ENCODE peak calls at places on chromosomes 5 and 9, in seven cellular contexts. F is Caco-2, M is HCEC 1CT, E is psoas muscle, J is left colon, R is endothelial cell, Q is GM03348. O is an unnamed sample.

GRCh38 chr5:3592298-3592697 is 3.3 kb upstream of the IRX1 start:
- DNase-seq in F (no peak), M (no peak), E (no peak), J (no peak), R (no peak), Q (no peak), O (no peak)

GRCh38 chr9:37290881-37291485 is 131.5 kb upstream of the GRHPR start:
- DNase-seq in F (no peak), M (peak; percentile 82), E (no peak), J (no peak), R (no peak), Q (peak; percentile 79), O (no peak)

GRCh38 chr9:14245901-14246525 is 67.9 kb downstream of the NFIB start:
- DNase-seq in F (no peak), M (no peak), E (no peak), J (no peak), R (no peak), Q (peak; percentile 78), O (no peak)

GRCh38 chr9:95049761-95050160 is 267.7 kb downstream of the FANCC start:
- DNase-seq in F (no peak), M (no peak), E (no peak), J (no peak), R (no peak), Q (peak; percentile 26), O (no peak)

GRCh38 chr5:169803077-169803981 is 166.3 kb downstream of the DOCK2 start:
- DNase-seq in F (no peak), M (peak; percentile 100), E (no peak), J (no peak), R (no peak), Q (peak; percentile 86), O (peak; percentile 34)

GRCh38 chr5:16411741-16412455 is 53.7 kb downstream of the ZNF622 start:
- DNase-seq in F (no peak), M (peak; percentile 67), E (no peak), J (peak; percentile 38), R (no peak), Q (peak; percentile 80), O (no peak)

GRCh38 chr9:93601666-93602065 is 25.3 kb downstream of the PHF2 start:
- DNase-seq in F (no peak), M (no peak), E (no peak), J (no peak), R (no peak), Q (no peak), O (no peak)

GRCh38 chr9:135796784-135797462 is 94.9 kb downstream of the KCNT1 start:
- DNase-seq in F (no peak), M (no peak), E (no peak), J (no peak), R (no peak), Q (no peak), O (no peak)

GRCh38 chr5:10133830-10134229 is 115.9 kb downstream of the ATPSCKMT start:
- DNase-seq in F (no peak), M (no peak), E (no peak), J (no peak), R (no peak), Q (no peak), O (no peak)

GRCh38 chr9:132760057-132760456 is 89.8 kb downstream of the GTF3C4 start:
- DNase-seq in F (no peak), M (no peak), E (no peak), J (no peak), R (no peak), Q (no peak), O (no peak)

GRCh38 chr9:133874061-133874638 is 118.0 kb downstream of the VAV2 start:
- DNase-seq in F (peak; percentile 69), M (peak; percentile 20), E (no peak), J (no peak), R (no peak), Q (peak; percentile 62), O (no peak)

GRCh38 chr9:87336914-87337333 is 160.7 kb upstream of the DAPK1 start:
- DNase-seq in F (peak; percentile 24), M (peak; percentile 74), E (no peak), J (no peak), R (no peak), Q (peak; percentile 76), O (no peak)

GRCh38 chr9:97802276-97802675 is 50.8 kb upstream of the FOXE1 start:
- DNase-seq in F (peak; percentile 69), M (peak; percentile 78), E (no peak), J (no peak), R (no peak), Q (peak; percentile 70), O (no peak)

GRCh38 chr5:15463231-15463630 is 36.7 kb upstream of the FBXL7 start:
- DNase-seq in F (no peak), M (peak; percentile 6), E (no peak), J (no peak), R (no peak), Q (peak; percentile 24), O (no peak)

GRCh38 chr5:99621772-99622681 is 693.2 kb upstream of the CHD1 start:
- DNase-seq in F (no peak), M (no peak), E (no peak), J (no peak), R (peak; percentile 57), Q (no peak), O (no peak)

GRCh38 chr5:61332891-61333350 is 863 bp downstream of the ZSWIM6 start:
- DNase-seq in F (peak; percentile 38), M (peak; percentile 71), E (peak; percentile 80), J (peak; percentile 56), R (peak; percentile 53), Q (peak; percentile 76), O (peak; percentile 48)

GRCh38 chr5:73722224-73722623 is 96.2 kb downstream of the ARHGEF28 start:
- DNase-seq in F (no peak), M (peak; percentile 31), E (no peak), J (no peak), R (no peak), Q (peak; percentile 70), O (no peak)

GRCh38 chr5:169956756-169957155 is 23.5 kb downstream of the INSYN2B start:
- DNase-seq in F (no peak), M (no peak), E (no peak), J (no peak), R (no peak), Q (peak; percentile 26), O (no peak)

GRCh38 chr5:134249469-134250379 is 23.9 kb upstream of the PPP2CA start:
- DNase-seq in F (peak; percentile 30), M (peak; percentile 17), E (no peak), J (no peak), R (no peak), Q (no peak), O (peak; percentile 30)